ENCODE peak calls at places on chromosomes 5 and 9, in eight cellular contexts. X is hepatocyte, C is GM23338, D is GM23248, G is neural progenitor cell, S is SK-N-SH, B is PC-3, E is HCT116. N is an unnamed sample.

GRCh38 chr9:84759300-84759750 is 89.8 kb downstream of the NTRK2 start:
- DNase-seq in X (no peak), C (no peak), D (no peak), G (no peak), S (no peak), B (peak; percentile 18), E (no peak), N (no peak)

GRCh38 chr9:128911529-128912035 is 9.2 kb upstream of the PHYHD1 start:
- DNase-seq in X (no peak), C (peak; percentile 28), D (peak; percentile 65), G (no peak), S (no peak), B (peak; percentile 81), E (no peak), N (no peak)

GRCh38 chr9:129412814-129413536 is 207.9 kb downstream of the C9orf50 start:
- DNase-seq in X (peak; percentile 89), C (peak; percentile 52), D (peak; percentile 94), G (peak; percentile 57), S (peak; percentile 78), B (peak; percentile 50), E (no peak), N (no peak)

GRCh38 chr5:154714271-154714986 is 40.7 kb upstream of the LARP1 start:
- DNase-seq in X (no peak), C (peak; percentile 28), D (peak; percentile 55), G (no peak), S (no peak), B (peak; percentile 17), E (no peak), N (no peak)

GRCh38 chr5:121805931-121806330 is 45.8 kb upstream of the FTMT start:
- DNase-seq in X (peak; percentile 6), C (no peak), D (peak; percentile 1), G (no peak), S (peak; percentile 6), B (no peak), E (no peak), N (no peak)

GRCh38 chr9:134988706-134989105 is 71.0 kb upstream of the FCN1 start:
- DNase-seq in X (no peak), C (no peak), D (no peak), G (no peak), S (no peak), B (no peak), E (no peak), N (no peak)

GRCh38 chr5:93579561-93580386 is 1.2 kb downstream of the NR2F1-AS1 start:
- DNase-seq in X (no peak), C (peak; percentile 69), D (peak; percentile 77), G (peak; percentile 76), S (peak; percentile 74), B (peak; percentile 51), E (no peak), N (no peak)

GRCh38 chr5:89343666-89344065 is 460.7 kb upstream of the MEF2C start:
- DNase-seq in X (no peak), C (no peak), D (no peak), G (no peak), S (no peak), B (no peak), E (no peak), N (no peak)

GRCh38 chr9:97521576-97522333 is 20.3 kb downstream of the TMOD1 start:
- DNase-seq in X (no peak), C (no peak), D (no peak), G (no peak), S (no peak), B (no peak), E (no peak), N (no peak)

GRCh38 chr5:43193171-43193951 is 1.3 kb downstream of the NIM1K start:
- DNase-seq in X (peak; percentile 57), C (peak; percentile 75), D (peak; percentile 99), G (peak; percentile 56), S (peak; percentile 69), B (peak; percentile 87), E (peak; percentile 3), N (peak; percentile 15)

GRCh38 chr9:17171309-17172094 is 36.7 kb downstream of the CNTLN start:
- DNase-seq in X (no peak), C (peak; percentile 25), D (no peak), G (no peak), S (no peak), B (no peak), E (no peak), N (no peak)

GRCh38 chr5:59793000-59793399 is 100.5 kb downstream of the PDE4D start:
- DNase-seq in X (no peak), C (no peak), D (peak; percentile 95), G (no peak), S (no peak), B (peak; percentile 90), E (no peak), N (no peak)

GRCh38 chr5:10528056-10528816 is 35.6 kb upstream of the ANKRD33B start:
- DNase-seq in X (no peak), C (no peak), D (peak; percentile 82), G (no peak), S (peak; percentile 68), B (no peak), E (no peak), N (no peak)

GRCh38 chr5:16934123-16934522 is 2.0 kb downstream of the MYO10 start:
- DNase-seq in X (peak; percentile 87), C (peak; percentile 92), D (peak; percentile 87), G (peak; percentile 94), S (peak; percentile 83), B (peak; percentile 96), E (peak; percentile 63), N (peak; percentile 59)

GRCh38 chr5:67878911-67879310 is 336.6 kb upstream of the PIK3R1 start:
- DNase-seq in X (no peak), C (no peak), D (no peak), G (no peak), S (no peak), B (no peak), E (no peak), N (no peak)

GRCh38 chr9:14400658-14400995 is 86.7 kb upstream of the NFIB start:
- DNase-seq in X (peak; percentile 28), C (peak; percentile 88), D (peak; percentile 77), G (peak; percentile 63), S (peak; percentile 17), B (peak; percentile 78), E (peak; percentile 6), N (peak; percentile 8)

GRCh38 chr5:82620957-82621600 is 342.9 kb upstream of the RPS23 start:
- DNase-seq in X (no peak), C (no peak), D (no peak), G (no peak), S (no peak), B (peak; percentile 10), E (no peak), N (no peak)

GRCh38 chr9:110189001-110189400 is 19.0 kb downstream of the C9orf152 start:
- DNase-seq in X (peak; percentile 41), C (no peak), D (no peak), G (no peak), S (no peak), B (no peak), E (no peak), N (peak; percentile 20)

GRCh38 chr9:94916956-94917355 is 190.5 kb downstream of the AOPEP start:
- DNase-seq in X (peak; percentile 35), C (no peak), D (no peak), G (no peak), S (no peak), B (peak; percentile 73), E (no peak), N (no peak)

GRCh38 chr9:94918038-94918753 is 191.7 kb downstream of the AOPEP start:
- DNase-seq in X (no peak), C (no peak), D (no peak), G (no peak), S (no peak), B (no peak), E (no peak), N (peak; percentile 28)

GRCh38 chr9:94912700-94913249 is 186.3 kb downstream of the AOPEP start:
- DNase-seq in X (no peak), C (peak; percentile 59), D (peak; percentile 89), G (peak; percentile 27), S (no peak), B (peak; percentile 94), E (peak; percentile 78), N (no peak)

GRCh38 chr9:94913550-94913949 is 187.1 kb downstream of the AOPEP start:
- DNase-seq in X (no peak), C (peak; percentile 24), D (no peak), G (peak; percentile 1), S (no peak), B (peak; percentile 28), E (no peak), N (no peak)

DNA sequence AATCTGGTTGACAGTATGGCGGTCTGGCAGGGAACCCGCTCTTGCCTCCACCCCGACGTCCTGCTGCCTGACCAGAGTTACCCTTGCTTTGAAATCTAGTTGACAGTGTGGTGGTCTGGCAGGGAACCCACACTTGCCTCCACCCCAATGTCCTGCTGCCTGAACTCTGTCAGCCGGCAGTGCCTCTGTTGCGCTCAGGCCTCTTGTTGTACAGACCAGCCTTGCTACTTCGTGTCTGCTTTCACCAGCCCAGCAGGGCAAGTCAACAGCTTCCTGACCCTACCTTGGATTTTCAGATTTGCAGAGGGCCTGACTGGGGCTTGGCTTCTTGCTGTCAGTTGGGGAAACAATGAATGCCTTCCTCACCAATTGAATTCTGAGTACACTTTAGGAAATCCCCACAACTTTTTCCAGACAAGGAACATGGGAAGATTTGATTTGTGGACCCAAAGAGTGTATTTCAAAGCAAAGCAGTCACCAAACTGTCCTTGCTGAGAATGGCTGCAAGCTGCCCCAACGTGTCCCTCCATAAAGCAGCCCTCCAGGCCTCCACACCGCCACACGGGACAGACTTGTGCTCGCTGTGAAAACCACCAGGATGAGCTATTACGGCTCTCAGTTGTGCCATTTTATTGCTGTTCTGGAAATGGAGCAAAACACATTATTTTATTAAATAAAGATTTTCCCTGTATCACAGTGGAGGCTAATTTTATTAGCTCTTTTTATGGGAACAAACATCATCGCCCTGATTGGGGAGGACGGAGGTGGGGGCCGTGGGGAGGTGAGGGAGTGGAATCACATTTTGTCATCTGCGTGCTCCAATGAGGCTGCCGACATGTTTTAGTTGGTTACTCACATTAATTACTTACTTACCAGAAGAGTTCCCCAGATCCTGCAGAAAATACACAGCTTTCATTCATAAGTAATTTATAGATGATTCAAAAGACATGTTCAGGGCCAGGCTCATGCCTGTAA is 189.3 kb downstream of the AOPEP start:
- DNase-seq in X (no peak), C (no peak), D (no peak), G (no peak), S (no peak), B (no peak), E (no peak), N (no peak)
- H3K4me1 ChIP-seq in X (peaks cover 63% of the 10 kb centered on the region), C (peaks cover 38% of the 10 kb centered on the region), D (peaks cover 46% of the 10 kb centered on the region), G (peaks cover 36% of the 10 kb centered on the region), S (peaks cover 39% of the 10 kb centered on the region), B (peaks cover 86% of the 10 kb centered on the region), E (peaks cover 92% of the 10 kb centered on the region), N (no peaks in the 10 kb centered on the region)

GRCh38 chr5:158873115-158873514 is 226.6 kb downstream of the EBF1 start:
- DNase-seq in X (no peak), C (no peak), D (no peak), G (no peak), S (no peak), B (no peak), E (no peak), N (no peak)
- TF ChIP-seq EZH2phosphoT487 in X (no peak), C (no peak), D (no peak), G (no peak), S (no peak), B (no peak), E (no peak), N (no peak)

GRCh38 chr5:139636975-139637408 is 11.2 kb upstream of the CXXC5 start:
- DNase-seq in X (peak; percentile 20), C (no peak), D (peak; percentile 64), G (no peak), S (no peak), B (peak; percentile 42), E (no peak), N (no peak)
- H3K4me1 ChIP-seq in X (peaks cover 43% of the 10 kb centered on the region), C (peaks cover 73% of the 10 kb centered on the region), D (peaks cover 35% of the 10 kb centered on the region), G (peaks cover 37% of the 10 kb centered on the region), S (peaks cover 45% of the 10 kb centered on the region), B (peaks cover 37% of the 10 kb centered on the region), E (peaks cover 53% of the 10 kb centered on the region), N (peaks cover 81% of the 10 kb centered on the region)

GRCh38 chr9:90285946-90286345 is 356.7 kb downstream of the DIRAS2 start:
- DNase-seq in X (no peak), C (no peak), D (no peak), G (no peak), S (no peak), B (no peak), E (no peak), N (no peak)
- TF ChIP-seq EZH2phosphoT487 in X (no peak), C (no peak), D (no peak), G (no peak), S (no peak), B (no peak), E (no peak), N (no peak)